ENCODE peak calls at places on chromosomes 11 and 22, in four cellular contexts. T, S, O and V are unnamed samples.

GRCh38 chr11:3086114-3086513 is 28.9 kb upstream of the CARS1 start:
- DNase-seq in S (no peak), T (no peak), O (no peak), V (no peak)

GRCh38 chr11:8809605-8810272 is 101.2 kb upstream of the AKIP1 start:
- DNase-seq in O (no peak), T (no peak), S (no peak), V (no peak)

GRCh38 chr11:697028-697491 is 1.4 kb downstream of the TMEM80 start:
- DNase-seq in S (no peak), O (peak), T (no peak), V (peak)

GRCh38 chr11:36304349-36304748 is 8.3 kb downstream of the PRR5L start:
- DNase-seq in S (no peak), O (no peak), T (no peak), V (no peak)

GRCh38 chr11:102513869-102514268 is 16.7 kb downstream of the MMP7 start:
- DNase-seq in S (peak), T (no peak), O (no peak), V (peak)

GRCh38 chr11:110759972-110760381 is 47.7 kb upstream of the ARHGAP20 start:
- DNase-seq in O (peak), S (no peak), T (no peak), V (no peak)

GRCh38 chr22:37483594-37484114 is 2.5 kb downstream of the MFNG start:
- DNase-seq in O (no peak), S (no peak), T (no peak), V (no peak)

GRCh38 chr11:2653930-2654739 is 45.7 kb downstream of the KCNQ1OT1 start:
- DNase-seq in T (no peak), S (no peak), O (no peak), V (no peak)

GRCh38 chr11:121650520-121651266 is 197.9 kb upstream of the SORL1-AS1 start:
- DNase-seq in S (no peak), T (no peak), O (no peak), V (no peak)

DNA sequence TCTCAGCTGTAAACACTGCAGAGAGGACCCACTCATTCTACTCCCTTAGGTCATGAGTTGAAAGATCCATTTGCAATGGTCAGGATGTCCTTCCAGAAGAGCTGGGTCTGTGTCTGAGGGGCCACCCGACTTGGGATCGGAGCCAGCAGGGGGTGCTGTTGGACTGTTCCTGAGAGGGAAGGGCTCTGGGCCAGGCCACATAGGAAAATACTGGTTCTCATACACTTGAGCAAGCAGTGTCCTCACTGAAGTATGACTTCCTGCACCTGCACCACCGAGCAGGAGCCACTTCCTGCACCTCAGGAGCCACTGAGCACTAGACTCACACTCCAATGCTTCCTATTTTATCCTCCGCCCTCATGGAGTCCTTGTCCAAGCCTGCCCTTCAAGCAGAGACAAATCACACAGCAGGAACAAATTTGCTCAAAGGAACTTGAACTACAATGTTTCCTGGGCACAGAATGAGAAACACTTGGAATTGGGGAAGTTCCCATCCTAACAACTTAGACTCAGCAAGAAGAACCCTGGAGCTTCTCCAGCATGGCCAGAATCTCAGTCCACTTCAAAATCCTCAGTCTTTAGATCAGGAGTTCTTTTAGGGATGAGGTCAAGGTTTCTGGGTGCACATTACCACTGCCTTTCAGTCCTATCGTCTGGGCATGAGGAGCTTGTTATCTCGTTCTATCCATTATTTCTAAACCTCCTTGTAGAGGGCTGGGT is 36.6 kb upstream of the VPREB1 start:
- DNase-seq in O (peak), S (peak), T (peak), V (peak)
- H3K4me3 ChIP-seq in O (no peak), S (no peak), T (no peak), V (no peak)

GRCh38 chr11:15333407-15333806 is 218.7 kb downstream of the INSC start:
- DNase-seq in S (no peak), O (no peak), T (no peak), V (no peak)

GRCh38 chr11:15326535-15326934 is 211.8 kb downstream of the INSC start:
- DNase-seq in O (no peak), S (no peak), T (no peak), V (no peak)

DNA sequence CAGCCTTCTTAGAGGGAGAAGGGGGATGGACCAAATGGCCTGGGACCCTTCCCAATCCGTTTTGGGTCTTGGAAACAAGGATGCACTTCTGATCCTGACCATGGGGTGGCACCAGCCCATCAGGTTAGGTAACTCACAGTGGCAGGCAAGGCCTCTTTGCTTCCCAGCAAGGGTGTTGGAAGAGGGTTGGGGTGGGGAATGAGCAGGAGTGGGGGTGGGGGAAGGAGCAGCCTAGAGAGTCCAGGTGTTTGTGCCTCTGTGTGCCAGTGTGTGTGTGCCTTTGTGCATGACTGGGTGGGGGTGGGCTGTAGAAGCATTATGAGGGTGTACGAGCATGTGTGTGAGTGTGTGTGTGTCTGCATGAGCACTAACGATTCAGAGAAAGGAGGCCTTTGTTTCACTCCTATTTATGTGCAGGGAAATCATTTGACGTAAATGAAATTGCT is 213.1 kb downstream of the INSC start:
- DNase-seq in O (peak), S (peak), T (peak), V (peak)
- TF ChIP-seq CTCF in O (peak), S (peak), T (peak), V (peak)

GRCh38 chr11:77065878-77066228 is 918 bp upstream of the CAPN5 start:
- DNase-seq in S (peak), O (no peak), T (peak), V (peak)

GRCh38 chr11:77068461-77069335 is 1.9 kb downstream of the CAPN5 start:
- DNase-seq in O (no peak), S (no peak), T (no peak), V (no peak)

GRCh38 chr11:77066229-77067023 is at the start of gene CAPN5:
- DNase-seq in O (peak), T (peak), S (peak), V (peak)

GRCh38 chr11:77069336-77069968 is 2.7 kb downstream of the CAPN5 start:
- DNase-seq in T (no peak), S (no peak), O (no peak), V (peak)

DNA sequence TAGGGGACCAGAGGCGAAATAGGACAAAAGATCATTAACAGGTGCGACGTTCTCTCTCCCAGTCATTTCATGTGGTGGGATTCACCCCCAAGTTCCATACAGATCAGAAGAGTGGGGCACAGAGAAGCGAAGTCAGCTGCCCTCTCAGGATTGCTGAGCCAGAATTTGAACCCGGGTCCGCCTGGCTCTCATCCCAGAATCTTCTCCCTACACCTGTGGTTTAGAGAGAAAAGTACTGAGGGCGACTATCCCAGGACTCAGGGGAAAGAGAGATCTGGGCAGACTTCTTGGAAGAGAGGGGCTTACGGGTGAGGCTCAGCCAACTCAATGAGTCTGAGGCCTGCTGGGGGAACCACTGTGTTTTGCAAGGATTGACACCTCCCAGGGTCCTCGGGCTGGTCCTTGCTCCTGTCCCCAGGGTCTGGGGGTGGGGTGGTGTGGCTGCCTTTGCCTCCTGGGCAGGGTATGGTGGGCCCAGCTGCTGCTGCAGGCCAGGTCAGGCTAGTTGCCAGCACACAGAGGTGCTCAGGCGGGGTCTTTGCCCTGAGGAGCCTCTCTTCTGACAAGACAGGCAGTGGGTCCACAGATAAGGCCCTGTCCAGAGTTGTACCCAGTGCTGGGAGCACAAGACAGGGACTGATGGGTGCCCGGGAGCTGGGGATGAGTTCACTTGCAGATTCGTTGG is 1.1 kb downstream of the CAPN5 start:
- DNase-seq in O (no peak), S (peak), T (no peak), V (no peak)
- H3K4me3 ChIP-seq in O (peak), S (peak), T (peak), V (peak)

GRCh38 chr11:66842896-66843775 is at the start of gene RCE1:
- DNase-seq in T (peak), S (peak), O (peak), V (peak)
- TF ChIP-seq CTCF in T (no peak), S (no peak), O (no peak), V (no peak)

DNA sequence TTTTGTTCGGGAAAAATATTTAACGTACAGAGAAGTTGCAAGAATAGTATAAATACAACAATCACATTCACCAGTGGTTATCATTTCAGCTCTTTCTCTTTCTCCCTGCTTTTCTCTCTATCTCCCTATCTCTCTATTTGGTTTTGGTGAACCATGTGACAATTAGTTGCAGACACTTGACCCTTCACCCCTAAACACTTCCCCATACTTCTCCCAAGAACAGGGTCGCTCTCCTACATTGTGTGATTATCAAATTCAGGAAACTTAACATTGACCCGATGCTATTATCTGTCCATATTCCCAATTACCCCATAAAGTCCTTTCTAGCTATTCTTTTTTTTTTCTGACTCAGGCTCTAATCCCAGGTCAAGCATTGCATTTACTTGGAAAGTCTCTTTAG is 4.8 kb upstream of the CYB5R3 start:
- DNase-seq in T (no peak), S (no peak), O (no peak), V (no peak)
- H3K4me3 ChIP-seq in T (no peak), S (no peak), O (no peak), V (no peak)

DNA sequence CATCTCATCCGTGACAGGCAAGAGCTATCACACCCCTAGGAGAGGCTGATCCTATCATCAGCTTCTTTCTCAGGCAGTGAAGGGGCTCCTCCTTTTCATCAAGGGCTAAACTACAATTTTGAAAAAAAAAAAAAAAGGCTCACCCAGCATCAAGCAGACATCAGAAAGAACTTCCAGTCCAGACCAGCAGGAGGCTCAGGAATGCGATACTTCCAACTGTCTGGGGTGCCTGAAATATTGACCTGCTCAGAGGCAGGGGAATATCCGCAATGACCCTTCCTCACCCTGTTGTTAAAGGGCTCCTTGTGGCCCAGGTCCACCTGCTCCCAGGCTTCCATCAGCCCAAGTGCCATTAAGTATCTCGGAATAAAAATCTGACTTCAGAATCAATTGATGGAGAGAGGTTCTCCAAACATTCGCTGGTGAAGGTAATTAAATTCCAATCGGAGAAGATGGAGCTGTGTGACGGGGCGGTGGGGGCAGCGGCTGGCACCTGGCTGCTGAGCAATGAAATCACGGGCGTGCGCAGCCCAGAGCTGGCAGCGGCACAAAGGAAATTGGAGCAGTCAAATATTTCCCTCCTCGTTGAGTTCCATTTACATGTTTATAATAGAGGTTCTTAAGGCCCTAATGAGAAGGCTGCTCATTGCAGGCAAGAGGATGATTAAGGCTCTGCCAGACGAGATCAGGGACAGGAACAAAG is 68.9 kb upstream of the THY1 start:
- DNase-seq in S (no peak), O (no peak), T (peak), V (no peak)
- TF ChIP-seq CTCF in S (no peak), O (peak), T (peak), V (no peak)

DNA sequence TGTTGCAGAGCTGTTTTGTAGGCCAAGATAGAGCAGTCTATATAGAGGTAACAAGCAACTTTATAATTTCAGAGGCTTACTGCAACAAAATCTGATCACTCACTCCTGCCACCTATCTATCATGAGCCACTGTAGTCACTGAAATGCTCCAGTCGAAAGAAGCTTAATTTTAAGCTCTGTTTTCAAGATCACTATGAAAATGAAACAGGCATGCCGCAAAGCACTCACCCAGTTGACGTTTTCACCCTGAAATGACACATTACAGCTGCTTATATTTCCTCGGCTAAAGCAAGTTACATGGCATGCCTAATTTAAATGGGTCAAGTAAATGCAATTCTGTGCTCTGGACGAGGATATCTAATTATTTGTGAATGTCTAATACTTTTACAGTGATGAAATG is 616.3 kb downstream of the FAM181B start:
- DNase-seq in S (no peak), O (no peak), T (no peak), V (no peak)
- H3K4me3 ChIP-seq in S (no peak), O (no peak), T (no peak), V (no peak)

GRCh38 chr22:47517062-47517461 is 754.6 kb downstream of the TBC1D22A start:
- DNase-seq in S (no peak), O (no peak), T (no peak), V (no peak)

GRCh38 chr22:47512617-47513016 is 750.2 kb downstream of the TBC1D22A start:
- DNase-seq in S (no peak), T (no peak), O (no peak), V (no peak)

GRCh38 chr22:47515384-47516125 is 753.1 kb downstream of the TBC1D22A start:
- DNase-seq in T (no peak), S (no peak), O (no peak), V (no peak)
- TF ChIP-seq CTCF in T (no peak), S (no peak), O (no peak), V (no peak)